ENCODE peak calls at places on chromosomes 11 and 22, in seven cellular contexts. P is transverse colon, I is prostate gland, H is HCT116, Z is body of pancreas, B is spleen, F is uterus. X is an unnamed sample.

GRCh38 chr22:46549971-46550641 is 12.7 kb upstream of the CELSR1 start:
- DNase-seq in P (no peak), I (no peak), H (no peak), Z (no peak), B (peak; percentile 25), F (no peak), X (no peak)

GRCh38 chr11:72308226-72309073 is 64.5 kb upstream of the PHOX2A start:
- DNase-seq in P (no peak), I (no peak), H (no peak), Z (peak; percentile 22), B (no peak), F (peak; percentile 85), X (no peak)

GRCh38 chr11:118892515-118892914 is 8.8 kb downstream of the CXCR5 start:
- DNase-seq in P (peak; percentile 58), I (no peak), H (no peak), Z (peak; percentile 85), B (peak; percentile 87), F (no peak), X (no peak)

GRCh38 chr11:129747161-129747560 is 68.5 kb upstream of the TMEM45B start:
- DNase-seq in P (no peak), I (no peak), H (no peak), Z (no peak), B (no peak), F (no peak), X (no peak)

GRCh38 chr22:41775976-41776375 is 24.5 kb upstream of the CCDC134 start:
- DNase-seq in P (no peak), I (no peak), H (no peak), Z (no peak), B (peak; percentile 24), F (no peak), X (no peak)

GRCh38 chr11:90243534-90243933 is 20.7 kb upstream of the CHORDC1 start:
- DNase-seq in P (no peak), I (no peak), H (no peak), Z (no peak), B (no peak), F (no peak), X (no peak)

GRCh38 chr11:786235-787083 is 3.4 kb downstream of the CEND1 start:
- DNase-seq in P (no peak), I (no peak), H (no peak), Z (no peak), B (no peak), F (no peak), X (no peak)

GRCh38 chr11:3095712-3096361 is 38.6 kb upstream of the CARS1 start:
- DNase-seq in P (no peak), I (no peak), H (no peak), Z (no peak), B (no peak), F (no peak), X (peak; percentile 81)

GRCh38 chr11:25943777-25944661 is 387.9 kb upstream of the ANO3 start:
- DNase-seq in P (peak; percentile 25), I (no peak), H (no peak), Z (no peak), B (no peak), F (no peak), X (no peak)

GRCh38 chr11:57501951-57502350 is 13.6 kb downstream of the SLC43A1 start:
- DNase-seq in P (no peak), I (no peak), H (no peak), Z (peak; percentile 95), B (no peak), F (no peak), X (no peak)

GRCh38 chr11:60942970-60943565 is 8.9 kb downstream of the SLC15A3 start:
- DNase-seq in P (peak; percentile 55), I (peak; percentile 79), H (no peak), Z (peak; percentile 74), B (no peak), F (no peak), X (no peak)

GRCh38 chr11:106173291-106173690 is 95.8 kb downstream of the AASDHPPT start:
- DNase-seq in P (no peak), I (no peak), H (no peak), Z (no peak), B (no peak), F (no peak), X (no peak)

GRCh38 chr11:31957674-31958073 is 133.2 kb upstream of the RCN1 start:
- DNase-seq in P (no peak), I (no peak), H (no peak), Z (no peak), B (no peak), F (no peak), X (no peak)

DNA sequence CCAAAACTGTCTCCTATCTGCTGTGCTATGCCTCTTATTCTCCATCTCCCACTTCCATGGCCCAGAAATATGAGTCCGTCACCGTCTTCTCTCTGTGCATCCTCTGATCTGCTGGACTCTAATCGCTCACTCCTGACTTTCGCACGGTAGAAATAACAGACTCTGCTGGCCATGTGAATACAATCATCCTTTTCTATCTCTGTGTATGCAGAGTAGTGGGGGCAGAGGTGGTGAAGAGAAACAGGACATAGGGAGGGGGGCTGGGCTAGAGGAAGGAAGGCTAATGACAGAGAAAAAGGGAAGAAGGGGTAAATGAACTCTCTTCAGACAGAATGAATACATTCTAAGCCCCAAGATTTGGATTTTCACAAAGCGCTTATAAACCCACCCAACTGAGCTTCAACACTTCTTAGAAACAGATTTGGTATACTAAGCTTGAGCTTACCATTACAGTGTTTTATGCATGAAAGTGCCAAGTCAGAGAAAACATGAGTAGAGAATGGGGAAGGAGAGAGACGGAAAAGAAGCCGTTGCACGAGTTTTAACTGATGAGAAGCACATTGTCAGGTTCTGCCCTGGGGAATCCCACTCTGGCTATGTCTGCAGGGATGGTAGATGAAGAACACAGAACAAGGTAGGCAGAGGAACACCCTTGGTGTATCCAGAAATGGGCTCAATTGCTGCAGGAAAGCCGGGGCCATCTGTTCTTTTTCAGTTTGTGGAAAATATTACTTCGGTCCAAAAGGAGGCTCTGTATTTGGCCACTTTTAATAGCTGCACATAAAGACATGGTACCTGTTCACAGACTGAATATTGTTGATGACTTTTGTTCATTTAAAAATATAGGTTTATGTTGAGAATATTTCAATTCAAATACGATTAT is 324.7 kb downstream of the ETS1 start:
- DNase-seq in P (no peak), I (no peak), H (no peak), Z (no peak), B (no peak), F (no peak), X (no peak)
- H3K27ac ChIP-seq in P (no peak overlapping the region), I (no peak overlapping the region), H (no peak overlapping the region), Z (no peak overlapping the region), B (no peak overlapping the region), F (no peak overlapping the region), X (no peak overlapping the region)

DNA sequence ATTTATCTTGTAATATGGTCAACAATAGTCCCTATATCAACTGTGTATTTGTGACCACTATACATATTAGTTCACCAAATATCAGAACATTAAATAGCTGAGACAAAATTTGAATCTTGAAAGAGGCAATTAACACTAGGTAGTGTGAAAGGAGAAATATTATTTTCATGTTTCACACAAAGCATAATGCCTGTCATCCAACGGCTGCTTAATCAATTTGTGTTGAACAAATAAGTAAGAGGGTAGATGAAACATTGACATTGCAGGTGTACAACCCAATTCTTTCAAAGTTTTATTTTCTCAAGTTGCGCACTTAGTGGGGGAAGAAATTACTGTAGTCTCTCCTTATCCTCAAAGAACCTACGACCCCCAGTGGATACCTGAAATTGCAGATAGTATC is 3.4 kb upstream of the OR8I2 start:
- DNase-seq in P (no peak), I (no peak), H (no peak), Z (no peak), B (no peak), F (no peak), X (no peak)
- TF ChIP-seq CTCF in P (no peak), I (no peak), H (no peak), Z (no peak), B (no peak), F (no peak), X (no peak)

GRCh38 chr22:19429950-19430889 is 1.3 kb downstream of the HIRA start:
- DNase-seq in P (peak; percentile 26), I (no peak), H (no peak), Z (no peak), B (no peak), F (no peak), X (no peak)

GRCh38 chr22:19431641-19432091 is at the start of gene HIRA:
- DNase-seq in P (peak; percentile 82), I (peak; percentile 71), H (peak; percentile 53), Z (peak; percentile 79), B (peak; percentile 96), F (peak; percentile 67), X (peak; percentile 89)

GRCh38 chr22:19434829-19435580 is 2.7 kb downstream of the MRPL40 start:
- DNase-seq in P (no peak), I (no peak), H (no peak), Z (no peak), B (no peak), F (no peak), X (no peak)

GRCh38 chr22:19430890-19431541 is 517 bp downstream of the HIRA start:
- DNase-seq in P (peak; percentile 79), I (peak; percentile 12), H (no peak), Z (peak; percentile 43), B (peak; percentile 91), F (no peak), X (no peak)

DNA sequence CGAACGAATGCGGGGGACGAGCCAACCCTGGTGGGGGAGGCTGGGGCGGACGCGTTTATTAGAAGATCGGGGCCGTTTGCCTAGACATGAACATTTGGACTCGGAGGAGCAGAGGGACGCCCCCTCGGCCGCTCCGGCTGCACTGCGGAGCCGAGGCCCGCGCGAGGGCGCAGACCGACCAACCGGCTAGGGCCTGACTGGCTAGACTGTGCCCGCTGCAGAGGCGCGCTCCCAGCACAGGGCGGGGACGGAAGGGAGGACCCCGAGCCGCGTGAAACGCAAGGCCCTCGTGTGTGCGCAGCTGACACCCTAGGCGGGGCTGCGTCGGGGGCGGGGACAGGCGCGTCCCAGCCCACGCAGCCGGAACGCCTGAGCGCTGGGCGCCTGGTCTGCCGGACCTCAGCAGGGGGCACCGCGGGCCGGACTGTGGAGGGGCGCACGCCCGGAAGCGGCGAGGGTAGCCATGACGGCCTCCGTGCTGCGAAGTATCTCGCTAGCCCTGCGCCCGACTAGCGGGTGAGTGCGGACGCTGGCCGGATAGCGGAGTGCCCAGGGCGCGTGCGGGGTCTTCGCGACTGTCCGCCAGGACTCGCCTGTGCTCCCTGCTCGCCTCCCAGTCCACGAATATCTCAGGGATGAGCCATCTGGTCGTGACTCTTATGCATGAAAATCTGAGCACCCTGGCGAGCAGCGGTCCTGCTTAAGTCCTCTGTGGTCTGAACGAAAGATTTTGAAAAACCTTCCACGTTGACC is at the start of gene MRPL40:
- DNase-seq in P (peak; percentile 95), I (peak; percentile 90), H (peak; percentile 85), Z (peak; percentile 94), B (peak; percentile 99), F (peak; percentile 88), X (peak; percentile 96)
- TF ChIP-seq POLR2A in P (peak; percentile 94), I (peak; percentile 83), H (peak; percentile 97), Z (peak; percentile 90), B (peak; percentile 52), F (peak; percentile 45), X (peak; percentile 82)

GRCh38 chr11:97742717-97743116 is 1278.0 kb upstream of the CNTN5 start:
- DNase-seq in P (no peak), I (no peak), H (no peak), Z (no peak), B (no peak), F (no peak), X (no peak)

GRCh38 chr11:97745515-97746050 is 1275.2 kb upstream of the CNTN5 start:
- DNase-seq in P (no peak), I (no peak), H (no peak), Z (no peak), B (peak; percentile 68), F (no peak), X (no peak)

GRCh38 chr11:97739892-97740782 is 1280.6 kb upstream of the CNTN5 start:
- DNase-seq in P (no peak), I (no peak), H (no peak), Z (no peak), B (no peak), F (no peak), X (no peak)

GRCh38 chr11:97740783-97741151 is 1280.0 kb upstream of the CNTN5 start:
- DNase-seq in P (no peak), I (no peak), H (no peak), Z (no peak), B (no peak), F (no peak), X (no peak)

GRCh38 chr11:97743205-97743742 is 1277.5 kb upstream of the CNTN5 start:
- DNase-seq in P (no peak), I (no peak), H (no peak), Z (no peak), B (no peak), F (no peak), X (no peak)
- H3K27ac ChIP-seq in P (no peak overlapping the region), I (no peak overlapping the region), H (no peak overlapping the region), Z (no peak overlapping the region), B (no peak overlapping the region), F (no peak overlapping the region), X (no peak overlapping the region)

X was measured in sigmoid colon.